ENCODE peak calls at places on chromosomes 7 and 10, in four cellular contexts. G is IMR-90, N is H1, S is mesendoderm. A is an unnamed sample.

GRCh38 chr7:923108-924041 is 31.1 kb downstream of the ADAP1 start:
- DNase-seq in G (peak), N (no peak), S (peak), A (no peak)

GRCh38 chr10:119416855-119417254 is 125.7 kb downstream of the RGS10 start:
- DNase-seq in G (peak), N (peak), S (peak), A (peak)

GRCh38 chr7:89731751-89732150 is 422.5 kb upstream of the STEAP1 start:
- DNase-seq in G (no peak), N (no peak), S (no peak), A (no peak)

GRCh38 chr10:50982989-50983388 is 91.3 kb upstream of the PRKG1 start:
- DNase-seq in G (no peak), N (no peak), S (no peak), A (no peak)

GRCh38 chr7:50206521-50207250 is 97.8 kb upstream of the IKZF1 start:
- DNase-seq in G (no peak), N (no peak), S (peak), A (no peak)

GRCh38 chr10:1358860-1359598 is 302.8 kb downstream of the WDR37 start:
- DNase-seq in G (no peak), N (no peak), S (no peak), A (no peak)

GRCh38 chr10:44387853-44388251 is 3.0 kb upstream of the CXCL12 start:
- DNase-seq in G (no peak), N (no peak), S (no peak), A (no peak)

GRCh38 chr7:128937647-128938523 is at the start of gene IRF5:
- DNase-seq in G (no peak), N (no peak), S (no peak), A (no peak)

GRCh38 chr10:921471-922414 is 9.8 kb downstream of the LARP4B start:
- DNase-seq in G (peak), N (no peak), S (no peak), A (no peak)

GRCh38 chr10:60604356-60604755 is 173.9 kb upstream of the CDK1 start:
- DNase-seq in G (no peak), N (no peak), S (no peak), A (no peak)

GRCh38 chr7:66948480-66949109 is 27.6 kb downstream of the TMEM248 start:
- DNase-seq in G (no peak), N (no peak), S (no peak), A (no peak)

GRCh38 chr7:29607889-29608288 is 44.3 kb downstream of the PRR15 start:
- DNase-seq in G (no peak), N (no peak), S (peak), A (no peak)

DNA sequence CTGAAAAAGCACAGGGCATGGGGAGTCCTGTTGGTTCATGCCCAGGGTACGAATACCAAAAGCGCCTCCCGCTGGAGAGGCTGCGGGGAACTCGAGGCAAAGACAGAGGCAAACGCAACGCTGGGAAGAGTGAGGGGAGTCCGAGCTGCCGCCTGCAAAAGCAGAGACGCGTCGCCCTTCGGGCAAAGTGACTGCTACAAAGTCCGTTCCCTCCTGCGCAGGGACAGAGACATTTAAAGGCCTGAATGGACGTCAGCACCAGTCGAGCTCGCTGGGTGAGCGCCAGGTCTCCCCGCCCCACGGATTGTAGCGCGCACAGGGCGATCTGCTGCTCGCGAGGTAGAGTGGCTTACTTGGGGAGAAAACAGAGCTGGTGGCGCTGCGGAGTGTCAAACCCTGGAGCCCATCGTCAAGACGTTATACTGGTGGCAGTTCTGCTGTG is 732.8 kb downstream of the ZWINT start:
- DNase-seq in G (no peak), N (no peak), S (peak), A (peak)
- H3K4me3 ChIP-seq in G (no peak), N (peak), S (peak), A (peak)

GRCh38 chr10:72034040-72034499 is 54.3 kb downstream of the SPOCK2 start:
- DNase-seq in G (no peak), N (no peak), S (no peak), A (no peak)

GRCh38 chr10:72029414-72029813 is 58.9 kb downstream of the SPOCK2 start:
- DNase-seq in G (no peak), N (no peak), S (no peak), A (no peak)

GRCh38 chr10:72027498-72027897 is 60.9 kb downstream of the SPOCK2 start:
- DNase-seq in G (peak), N (no peak), S (no peak), A (no peak)

GRCh38 chr10:72031706-72032105 is 56.6 kb downstream of the SPOCK2 start:
- DNase-seq in G (no peak), N (no peak), S (no peak), A (no peak)

DNA sequence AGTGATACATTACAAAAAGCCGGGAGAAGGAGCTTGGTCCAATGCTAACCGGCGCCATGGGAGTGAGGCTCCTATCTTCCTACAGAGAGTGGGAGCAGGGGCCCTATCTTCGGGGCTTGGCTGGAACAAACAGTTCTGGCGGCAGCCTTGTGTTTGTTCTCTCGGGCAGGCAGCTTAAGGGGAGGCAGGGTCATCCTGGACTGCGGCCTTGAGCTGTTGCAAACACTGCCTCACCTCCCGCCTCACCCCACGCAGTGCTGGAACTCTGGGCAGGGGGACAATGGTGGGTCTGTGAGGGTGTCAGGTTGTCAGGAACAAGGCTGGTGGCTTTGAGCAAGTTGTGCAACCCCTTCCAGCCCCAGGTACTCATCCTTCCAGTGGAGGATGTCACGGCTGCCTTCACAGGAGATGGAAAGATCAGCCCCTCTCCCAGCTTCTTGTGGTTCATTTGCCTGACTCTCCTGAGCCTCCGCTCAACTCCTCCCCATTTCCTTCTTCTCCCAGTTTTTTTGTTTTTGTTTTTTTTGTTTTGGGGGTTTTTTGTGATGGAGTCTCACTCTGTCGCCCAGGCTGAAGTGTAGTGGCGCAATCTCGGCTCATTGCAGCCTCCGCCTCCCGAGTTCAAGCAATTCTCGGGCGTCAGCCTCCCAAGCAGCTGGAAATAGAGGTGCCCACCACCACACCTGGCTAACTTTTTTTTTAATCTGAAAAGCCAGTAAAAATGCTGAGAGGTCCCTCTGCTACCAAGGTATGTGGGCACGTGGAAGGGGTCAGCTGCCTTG is 57.4 kb downstream of the SPOCK2 start:
- DNase-seq in G (no peak), N (no peak), S (no peak), A (no peak)
- H2BK120ac ChIP-seq in G (no peak), N (no peak), S (no peak), A (no peak)

DNA sequence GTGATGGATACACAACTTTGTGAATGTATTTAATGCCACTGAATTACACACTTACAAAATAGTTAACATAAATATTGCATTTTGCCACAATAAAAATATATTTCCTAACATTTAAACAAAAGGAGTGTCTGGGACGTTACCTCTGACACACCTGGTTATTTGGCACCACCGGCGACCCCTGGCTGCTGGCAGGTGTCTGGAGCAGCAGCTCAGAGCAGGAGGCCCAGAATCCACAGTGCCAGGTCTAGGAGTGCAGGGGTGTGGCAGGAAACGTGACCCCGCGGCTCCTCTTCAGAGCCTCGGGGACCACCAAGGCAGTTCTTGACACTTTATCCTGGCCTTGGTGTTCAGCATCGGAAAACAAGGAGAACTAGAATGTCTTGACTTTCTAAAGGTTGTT is 46.3 kb downstream of the MGMT start:
- DNase-seq in G (no peak), N (no peak), S (peak), A (no peak)
- H3K4me3 ChIP-seq in G (no peak), N (no peak), S (no peak), A (no peak)

GRCh38 chr10:29381230-29381563 is 92.3 kb downstream of the LYZL1 start:
- DNase-seq in G (no peak), N (no peak), S (peak), A (no peak)
- H2BK120ac ChIP-seq in G (no peak), N (no peak), S (no peak), A (no peak)

A was measured in neuronal stem cell.